ENCODE peak calls at places on chromosomes 6 and 20, in seven cellular contexts. H, S, D, O, Y, Q and F are unnamed samples.

GRCh38 chr6:105363100-105363754 is 39.7 kb downstream of the PREP start:
- DNase-seq in H (no peak), S (no peak), D (peak), O (no peak), Y (no peak), Q (no peak), F (peak)

GRCh38 chr20:34045294-34045693 is 51.6 kb downstream of the RALY start:
- DNase-seq in H (no peak), S (no peak), D (no peak), O (no peak), Y (no peak), Q (no peak), F (no peak)

GRCh38 chr20:10665027-10665561 is 8.7 kb downstream of the JAG1 start:
- DNase-seq in H (no peak), S (no peak), D (no peak), O (no peak), Y (no peak), Q (no peak), F (no peak)

GRCh38 chr6:39102024-39102820 is 12.8 kb downstream of the SAYSD1 start:
- DNase-seq in H (no peak), S (no peak), D (peak), O (peak), Y (peak), Q (peak), F (no peak)

GRCh38 chr6:105106260-105106659 is 73.6 kb downstream of the POPDC3 start:
- DNase-seq in H (no peak), S (no peak), D (no peak), O (no peak), Y (no peak), Q (peak), F (no peak)

GRCh38 chr6:14758421-14759043 is 487.3 kb upstream of the JARID2 start:
- DNase-seq in H (peak), S (no peak), D (no peak), O (no peak), Y (no peak), Q (no peak), F (no peak)

GRCh38 chr6:81120280-81120679 is 632.2 kb downstream of the TENT5A start:
- DNase-seq in H (no peak), S (no peak), D (no peak), O (no peak), Y (no peak), Q (no peak), F (no peak)

GRCh38 chr6:143060806-143061596 is at the start of gene AIG1:
- DNase-seq in H (no peak), S (peak), D (no peak), O (no peak), Y (peak), Q (no peak), F (no peak)

GRCh38 chr20:7976015-7976414 is 35.8 kb upstream of the HAO1 start:
- DNase-seq in H (no peak), S (no peak), D (no peak), O (no peak), Y (no peak), Q (no peak), F (no peak)

GRCh38 chr6:115071962-115072361 is 729.1 kb upstream of the HS3ST5 start:
- DNase-seq in H (no peak), S (no peak), D (no peak), O (no peak), Y (no peak), Q (no peak), F (no peak)

GRCh38 chr6:1445650-1446645 is 56.6 kb downstream of the FOXF2 start:
- DNase-seq in H (no peak), S (no peak), D (no peak), O (no peak), Y (no peak), Q (no peak), F (no peak)

GRCh38 chr20:17442588-17442987 is 88.6 kb downstream of the BFSP1 start:
- DNase-seq in H (no peak), S (no peak), D (no peak), O (no peak), Y (no peak), Q (peak), F (peak)

GRCh38 chr20:32585519-32586127 is 490 bp upstream of the NOL4L start:
- DNase-seq in H (no peak), S (no peak), D (no peak), O (no peak), Y (no peak), Q (no peak), F (no peak)

GRCh38 chr6:69424581-69424980 is 372.2 kb downstream of the LMBRD1 start:
- DNase-seq in H (no peak), S (no peak), D (no peak), O (no peak), Y (no peak), Q (no peak), F (no peak)

GRCh38 chr20:17620371-17621228 is 50.7 kb downstream of the DSTN start:
- DNase-seq in H (no peak), S (no peak), D (no peak), O (no peak), Y (no peak), Q (no peak), F (no peak)

GRCh38 chr6:129593233-129593564 is 116.8 kb downstream of the ARHGAP18 start:
- DNase-seq in H (no peak), S (no peak), D (no peak), O (no peak), Y (no peak), Q (no peak), F (no peak)

GRCh38 chr6:138682722-138683521 is 90.6 kb upstream of the CCDC28A start:
- DNase-seq in H (no peak), S (no peak), D (peak), O (no peak), Y (no peak), Q (no peak), F (peak)

GRCh38 chr6:105644073-105644489 is 241.2 kb upstream of the PREP start:
- DNase-seq in H (peak), S (no peak), D (no peak), O (no peak), Y (no peak), Q (no peak), F (no peak)

GRCh38 chr6:149852180-149852579 is 12.0 kb downstream of the LRP11 start:
- DNase-seq in H (peak), S (no peak), D (peak), O (no peak), Y (no peak), Q (no peak), F (no peak)

GRCh38 chr6:168264593-168265335 is 54.8 kb downstream of the DACT2 start:
- DNase-seq in H (no peak), S (no peak), D (no peak), O (no peak), Y (no peak), Q (no peak), F (no peak)

GRCh38 chr6:75808507-75808906 is 59.5 kb downstream of the MYO6 start:
- DNase-seq in H (no peak), S (no peak), D (no peak), O (no peak), Y (no peak), Q (no peak), F (no peak)

GRCh38 chr20:25056601-25057233 is 1.2 kb downstream of the ACSS1 start:
- DNase-seq in H (no peak), S (no peak), D (no peak), O (no peak), Y (no peak), Q (no peak), F (no peak)

GRCh38 chr20:40414843-40415615 is 274.0 kb downstream of the MAFB start:
- DNase-seq in H (no peak), S (no peak), D (no peak), O (no peak), Y (no peak), Q (no peak), F (no peak)

GRCh38 chr6:105993769-105994521 is 92.2 kb upstream of the PRDM1 start:
- DNase-seq in H (peak), S (no peak), D (no peak), O (no peak), Y (peak), Q (no peak), F (no peak)

GRCh38 chr6:40195751-40196518 is 261.7 kb upstream of the MOCS1 start:
- DNase-seq in H (no peak), S (no peak), D (no peak), O (no peak), Y (no peak), Q (peak), F (no peak)

GRCh38 chr6:167799033-167799933 is 27.4 kb upstream of the AFDN start:
- DNase-seq in H (no peak), S (no peak), D (no peak), O (no peak), Y (no peak), Q (peak), F (no peak)

GRCh38 chr20:34927736-34928135 is 27.9 kb downstream of the GSS start:
- DNase-seq in H (no peak), S (no peak), D (no peak), O (no peak), Y (no peak), Q (no peak), F (no peak)

GRCh38 chr6:162226810-162227209 is 500.8 kb downstream of the PRKN start:
- DNase-seq in H (no peak), S (no peak), D (no peak), O (no peak), Y (no peak), Q (no peak), F (no peak)

GRCh38 chr20:33827629-33828325 is 16.6 kb downstream of the CHMP4B start:
- DNase-seq in H (peak), S (no peak), D (no peak), O (no peak), Y (no peak), Q (no peak), F (no peak)